ENCODE peak calls at places on chromosomes 1 and 21, in four cellular contexts. N is uterus, M is AG04449, D is suprapubic skin. G is an unnamed sample.

GRCh38 chr1:231424950-231425805 is 3.1 kb upstream of the EGLN1 start:
- DNase-seq in N (no peak), M (no peak), D (no peak), G (no peak)

GRCh38 chr1:66342707-66343106 is 191.2 kb upstream of the SGIP1 start:
- DNase-seq in N (no peak), M (no peak), D (no peak), G (no peak)

GRCh38 chr1:22256213-22256512 is 113.3 kb upstream of the WNT4 start:
- DNase-seq in N (no peak), M (no peak), D (no peak), G (no peak)

GRCh38 chr1:67367370-67368345 is 60.0 kb downstream of the IL12RB2 start:
- DNase-seq in N (peak), M (no peak), D (no peak), G (no peak)

GRCh38 chr1:163174524-163175437 is 27.9 kb downstream of the RGS5 start:
- DNase-seq in N (peak), M (no peak), D (peak), G (no peak)

GRCh38 chr1:63981408-63981773 is 207.6 kb downstream of the ROR1 start:
- DNase-seq in N (no peak), M (no peak), D (no peak), G (no peak)

GRCh38 chr21:15063821-15064575 is 802 bp downstream of the NRIP1 start:
- DNase-seq in N (peak), M (no peak), D (peak), G (no peak)

GRCh38 chr21:8991088-8991907 is 1530.1 kb upstream of the TPTE start:
- DNase-seq in N (no peak), M (no peak), D (no peak), G (no peak)

GRCh38 chr1:61058477-61059245 is 23.7 kb upstream of the NFIA start:
- DNase-seq in N (no peak), M (no peak), D (no peak), G (no peak)

GRCh38 chr1:153617677-153618076 is 1.6 kb upstream of the S100A14 start:
- DNase-seq in N (peak), M (no peak), D (peak), G (no peak)

GRCh38 chr1:171468120-171468790 is 17.1 kb upstream of the PRRC2C start:
- DNase-seq in N (no peak), M (no peak), D (no peak), G (no peak)

GRCh38 chr1:76381450-76382108 is 307.0 kb downstream of the ST6GALNAC3 start:
- DNase-seq in N (no peak), M (no peak), D (no peak), G (no peak)

GRCh38 chr1:46171872-46172271 is 3.0 kb upstream of the TSPAN1 start:
- DNase-seq in N (no peak), M (no peak), D (no peak), G (no peak)

GRCh38 chr1:212979340-212980122 is 29.2 kb downstream of the VASH2 start:
- DNase-seq in N (no peak), M (no peak), D (no peak), G (no peak)

GRCh38 chr21:28801906-28802305 is 190.8 kb downstream of the LTN1 start:
- DNase-seq in N (no peak), M (no peak), D (no peak), G (no peak)

GRCh38 chr1:19525607-19526545 is 40.5 kb upstream of the CAPZB start:
- DNase-seq in N (no peak), M (no peak), D (no peak), G (no peak)

GRCh38 chr1:44546403-44547053 is 127.8 kb downstream of the TMEM53 start:
- DNase-seq in N (no peak), M (no peak), D (no peak), G (no peak)

GRCh38 chr1:237492359-237492758 is 398.4 kb downstream of the ZP4 start:
- DNase-seq in N (no peak), M (no peak), D (no peak), G (no peak)

GRCh38 chr1:178682429-178682828 is 42.6 kb upstream of the RALGPS2 start:
- DNase-seq in N (no peak), M (no peak), D (no peak), G (no peak)

GRCh38 chr21:44741921-44742320 is 30.5 kb upstream of the TSPEAR start:
- DNase-seq in N (no peak), M (no peak), D (no peak), G (no peak)

GRCh38 chr1:62707746-62708123 is 19.5 kb upstream of the DOCK7 start:
- DNase-seq in N (no peak), M (no peak), D (no peak), G (no peak)

GRCh38 chr1:30757196-30757949 is at the start of gene LAPTM5:
- DNase-seq in N (peak), M (no peak), D (peak), G (no peak)

GRCh38 chr1:7222616-7223015 is 437.4 kb downstream of the CAMTA1 start:
- DNase-seq in N (no peak), M (no peak), D (no peak), G (no peak)

GRCh38 chr1:228374711-228375577 is 31.7 kb downstream of the TRIM11 start:
- DNase-seq in N (peak), M (no peak), D (peak), G (peak)

GRCh38 chr21:40173833-40174232 is 306.6 kb downstream of the PCP4 start:
- DNase-seq in N (no peak), M (no peak), D (no peak), G (no peak)

GRCh38 chr1:82697965-82698364 is 897.2 kb downstream of the ADGRL2 start:
- DNase-seq in N (no peak), M (no peak), D (no peak), G (no peak)

GRCh38 chr1:155324041-155324716 is 3.5 kb downstream of the RUSC1 start:
- DNase-seq in N (peak), M (peak), D (peak), G (peak)

GRCh38 chr1:215677112-215677511 is 110.0 kb downstream of the KCTD3 start:
- DNase-seq in N (no peak), M (no peak), D (no peak), G (no peak)

GRCh38 chr21:28410264-28410663 is 582.4 kb downstream of the LTN1 start:
- DNase-seq in N (no peak), M (no peak), D (no peak), G (no peak)

GRCh38 chr1:89965203-89965900 is 29.6 kb upstream of the ZNF326 start:
- DNase-seq in N (no peak), M (no peak), D (no peak), G (no peak)

GRCh38 chr1:151639466-151639865 is 27.6 kb downstream of the SNX27 start:
- DNase-seq in N (no peak), M (no peak), D (no peak), G (peak)

GRCh38 chr1:49465486-49466185 is 558.1 kb downstream of the AGBL4 start:
- DNase-seq in N (no peak), M (no peak), D (no peak), G (no peak)

GRCh38 chr1:55249646-55250398 is 34.7 kb upstream of the USP24 start:
- DNase-seq in N (no peak), M (no peak), D (no peak), G (no peak)

GRCh38 chr1:95496307-95496706 is 262.3 kb downstream of the RWDD3 start:
- DNase-seq in N (no peak), M (no peak), D (no peak), G (no peak)

GRCh38 chr1:102472524-102472923 is 475.8 kb upstream of the OLFM3 start:
- DNase-seq in N (no peak), M (no peak), D (no peak), G (no peak)

GRCh38 chr1:24151175-24151533 is 8.2 kb upstream of the IL22RA1 start:
- DNase-seq in N (no peak), M (no peak), D (no peak), G (no peak)

GRCh38 chr1:8121261-8122159 is 95.4 kb upstream of the ERRFI1 start:
- DNase-seq in N (peak), M (no peak), D (no peak), G (peak)

GRCh38 chr1:198481661-198482060 is 58.8 kb downstream of the ATP6V1G3 start:
- DNase-seq in N (no peak), M (no peak), D (no peak), G (no peak)

GRCh38 chr1:204377800-204378608 is 18.3 kb upstream of the PLEKHA6 start:
- DNase-seq in N (no peak), M (no peak), D (no peak), G (no peak)

GRCh38 chr1:204382714-204383083 is 23.0 kb upstream of the PLEKHA6 start:
- DNase-seq in N (no peak), M (no peak), D (no peak), G (no peak)

GRCh38 chr1:204380293-204380831 is 20.6 kb upstream of the PLEKHA6 start:
- DNase-seq in N (no peak), M (no peak), D (no peak), G (no peak)

GRCh38 chr1:204376919-204377799 is 17.4 kb upstream of the PLEKHA6 start:
- DNase-seq in N (no peak), M (no peak), D (no peak), G (no peak)
- H3K4me3 ChIP-seq in N (peak), M (peak), D (peak), G (peak)

GRCh38 chr1:169105087-169105433 is 1.4 kb upstream of the ATP1B1 start:
- DNase-seq in N (no peak), M (no peak), D (no peak), G (no peak)
- H3K4me3 ChIP-seq in N (no peak), M (no peak), D (peak), G (peak)

GRCh38 chr1:204289280-204289679 is 70.4 kb downstream of the PLEKHA6 start:
- DNase-seq in N (no peak), M (no peak), D (no peak), G (no peak)

GRCh38 chr1:204286841-204287387 is 72.8 kb downstream of the PLEKHA6 start:
- DNase-seq in N (no peak), M (no peak), D (no peak), G (no peak)

GRCh38 chr1:204286323-204286714 is 72.5 kb upstream of the GOLT1A start:
- DNase-seq in N (no peak), M (no peak), D (no peak), G (no peak)

GRCh38 chr1:204287466-204287881 is 72.3 kb downstream of the PLEKHA6 start:
- DNase-seq in N (no peak), M (no peak), D (no peak), G (no peak)

DNA sequence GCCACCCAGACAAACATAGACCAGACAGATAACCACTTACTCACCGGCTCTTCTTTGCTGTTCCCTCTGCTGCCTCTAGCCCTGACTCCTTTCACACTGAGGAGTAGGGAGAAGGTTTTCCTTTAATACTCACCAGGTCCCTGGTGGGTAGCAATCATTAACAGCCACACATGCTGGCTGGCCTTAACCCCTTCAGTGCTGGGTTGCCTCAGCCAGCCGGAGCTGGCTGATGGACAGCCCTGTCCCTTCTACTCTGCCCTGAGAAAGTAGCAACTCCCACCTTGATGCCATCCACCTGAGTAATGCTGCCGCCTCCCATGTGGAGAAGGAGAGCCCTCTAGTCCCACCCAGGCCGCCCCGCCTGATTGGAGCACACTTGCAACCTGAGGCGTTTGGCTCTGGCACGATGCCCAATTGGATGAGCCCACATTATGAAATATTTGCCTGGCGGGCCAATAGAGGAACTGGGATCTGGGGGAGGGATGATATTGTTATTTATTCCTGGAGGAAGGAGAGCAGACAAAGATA is 71.6 kb downstream of the PLEKHA6 start:
- DNase-seq in N (peak), M (no peak), D (peak), G (no peak)
- H3K4me3 ChIP-seq in N (no peak), M (no peak), D (no peak), G (no peak)

GRCh38 chr1:186897008-186897407 is 68.3 kb downstream of the PLA2G4A start:
- DNase-seq in N (no peak), M (no peak), D (no peak), G (no peak)

GRCh38 chr1:186896211-186896610 is 67.5 kb downstream of the PLA2G4A start:
- DNase-seq in N (no peak), M (no peak), D (no peak), G (peak)

GRCh38 chr1:186892936-186893335 is 64.2 kb downstream of the PLA2G4A start:
- DNase-seq in N (no peak), M (no peak), D (no peak), G (no peak)

GRCh38 chr1:186899577-186899976 is 70.8 kb downstream of the PLA2G4A start:
- DNase-seq in N (no peak), M (no peak), D (no peak), G (no peak)

GRCh38 chr1:186894415-186894814 is 65.7 kb downstream of the PLA2G4A start:
- DNase-seq in N (no peak), M (no peak), D (no peak), G (peak)
- H3K4me3 ChIP-seq in N (no peak), M (no peak), D (no peak), G (no peak)

GRCh38 chr21:41506005-41506404 is 2.0 kb downstream of the TMPRSS2 start:
- DNase-seq in N (no peak), M (no peak), D (no peak), G (no peak)
- H3K4me3 ChIP-seq in N (no peak), M (no peak), D (no peak), G (no peak)

GRCh38 chr21:25949701-25950100 is 214.9 kb downstream of the GABPA start:
- DNase-seq in N (no peak), M (no peak), D (no peak), G (no peak)

GRCh38 chr21:25944082-25944481 is 209.3 kb downstream of the GABPA start:
- DNase-seq in N (no peak), M (no peak), D (no peak), G (no peak)

GRCh38 chr21:25942145-25942544 is 207.4 kb downstream of the GABPA start:
- DNase-seq in N (no peak), M (no peak), D (no peak), G (no peak)

GRCh38 chr21:25939396-25939761 is 204.6 kb downstream of the GABPA start:
- DNase-seq in N (no peak), M (no peak), D (no peak), G (no peak)

GRCh38 chr21:25944672-25945213 is 210.0 kb downstream of the GABPA start:
- DNase-seq in N (no peak), M (no peak), D (no peak), G (no peak)
- H3K4me3 ChIP-seq in N (no peak), M (no peak), D (no peak), G (no peak)

DNA sequence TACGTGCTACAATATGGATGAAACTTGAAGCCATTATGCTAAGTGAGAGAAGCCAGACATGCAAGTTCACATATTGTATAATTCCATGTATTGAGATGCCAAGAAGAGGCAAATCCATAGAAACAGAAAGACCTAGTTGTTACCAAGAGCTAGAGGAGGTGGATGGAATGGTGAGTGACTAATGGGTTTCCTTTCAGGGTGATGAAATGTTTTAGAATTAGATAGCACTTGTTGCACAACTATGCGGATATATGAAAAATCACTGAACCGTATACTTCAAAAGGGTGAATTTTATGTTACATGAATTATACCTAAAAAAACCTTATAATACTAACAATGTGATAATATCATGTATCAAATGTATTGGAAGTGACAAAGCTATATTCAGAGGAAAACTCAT is 18.1 kb downstream of the EPHA10 start:
- DNase-seq in N (no peak), M (no peak), D (no peak), G (no peak)
- H3K4me3 ChIP-seq in N (no peak), M (no peak), D (no peak), G (no peak)

DNA sequence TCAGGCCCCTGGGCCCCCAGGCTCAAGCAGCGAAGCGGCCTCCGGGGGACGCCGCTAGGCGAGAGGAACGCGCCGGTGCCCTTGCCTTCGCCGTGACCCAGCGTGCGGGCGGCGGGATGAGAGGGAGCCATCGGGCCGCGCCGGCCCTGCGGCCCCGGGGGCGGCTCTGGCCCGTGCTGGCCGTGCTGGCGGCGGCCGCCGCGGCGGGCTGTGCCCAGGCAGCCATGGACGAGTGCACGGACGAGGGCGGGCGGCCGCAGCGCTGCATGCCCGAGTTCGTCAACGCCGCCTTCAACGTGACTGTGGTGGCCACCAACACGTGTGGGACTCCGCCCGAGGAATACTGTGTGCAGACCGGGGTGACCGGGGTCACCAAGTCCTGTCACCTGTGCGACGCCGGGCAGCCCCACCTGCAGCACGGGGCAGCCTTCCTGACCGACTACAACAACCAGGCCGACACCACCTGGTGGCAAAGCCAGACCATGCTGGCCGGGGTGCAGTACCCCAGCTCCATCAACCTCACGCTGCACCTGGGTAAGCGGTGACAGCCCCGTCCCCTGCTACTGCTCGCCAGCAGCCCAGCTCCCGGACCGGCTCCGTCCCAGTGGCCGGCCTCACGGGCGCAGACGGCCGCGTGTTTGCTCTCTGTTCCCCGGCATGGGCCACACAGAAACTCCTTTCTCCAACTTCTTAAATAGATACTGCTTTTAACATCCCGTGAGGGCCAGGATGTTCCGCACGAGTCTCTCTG is 556 bp downstream of the LAMC1 start:
- DNase-seq in N (peak), M (no peak), D (peak), G (no peak)
- H3K4me3 ChIP-seq in N (peak), M (peak), D (peak), G (peak)

DNA sequence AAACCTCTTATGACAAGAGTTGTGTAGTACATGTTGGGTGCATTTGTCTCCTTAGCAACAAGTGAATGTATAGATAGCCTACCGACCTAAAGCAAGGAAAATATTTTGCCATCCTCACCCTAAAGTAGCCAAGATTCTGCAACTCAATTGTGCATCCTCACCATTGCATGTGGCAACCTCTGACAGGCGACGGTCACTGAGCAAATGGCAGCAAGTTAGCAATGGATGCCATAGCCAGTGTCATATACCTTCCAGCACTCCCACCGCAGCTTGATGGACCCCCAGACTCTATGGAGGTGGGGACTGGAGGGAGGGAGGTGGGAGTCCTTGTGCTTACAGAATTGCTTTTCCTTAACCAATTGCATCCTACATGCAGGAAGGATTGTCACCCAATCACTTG is 17.0 kb downstream of the PROX1 start:
- DNase-seq in N (no peak), M (no peak), D (no peak), G (no peak)
- H3K4me3 ChIP-seq in N (no peak), M (no peak), D (no peak), G (no peak)

GRCh38 chr1:226342656-226343055 is 33.7 kb upstream of the LIN9 start:
- DNase-seq in N (no peak), M (no peak), D (no peak), G (no peak)

GRCh38 chr1:226332947-226333346 is 24.0 kb upstream of the LIN9 start:
- DNase-seq in N (no peak), M (no peak), D (no peak), G (no peak)

GRCh38 chr1:226335653-226336052 is 26.7 kb upstream of the LIN9 start:
- DNase-seq in N (no peak), M (no peak), D (no peak), G (no peak)

GRCh38 chr1:226337294-226337870 is 28.4 kb upstream of the LIN9 start:
- DNase-seq in N (no peak), M (no peak), D (no peak), G (no peak)
- H3K4me3 ChIP-seq in N (no peak), M (no peak), D (no peak), G (no peak)

G was measured in skeletal muscle cell.